ENCODE peak calls at places on chromosomes 16 and 17, in six cellular contexts. One of them, this sample, is unnamed.
A peak's percentile ranks its signal among the peaks of the same experiment; 100 is the strongest.

GRCh38 chr16:82329504-82330192 is 159.6 kb upstream of the MPHOSPH6 start:
- DNase-seq in right lobe of liver: peak; percentile 53
- DNase-seq in A673: no peak
- DNase-seq in dorsolateral prefrontal cortex: no peak
- DNase-seq in neural progenitor cell: peak; percentile 47
- DNase-seq in lower lobe of right lung: no peak
- DNase-seq in this sample: no peak

GRCh38 chr17:40922239-40922638 is 15.2 kb downstream of the KRT23 start:
- DNase-seq in A673: no peak
- DNase-seq in neural progenitor cell: no peak
- DNase-seq in right lobe of liver: no peak
- DNase-seq in dorsolateral prefrontal cortex: peak; percentile 67
- DNase-seq in lower lobe of right lung: peak; percentile 53
- DNase-seq in this sample: peak; percentile 92

GRCh38 chr16:56885446-56886162 is 20.6 kb downstream of the SLC12A3 start:
- DNase-seq in neural progenitor cell: no peak
- DNase-seq in A673: no peak
- DNase-seq in lower lobe of right lung: no peak
- DNase-seq in right lobe of liver: peak; percentile 55
- DNase-seq in dorsolateral prefrontal cortex: no peak
- DNase-seq in this sample: no peak

GRCh38 chr17:32265192-32265895 is at the start of gene RHBDL3:
- DNase-seq in dorsolateral prefrontal cortex: no peak
- DNase-seq in right lobe of liver: peak; percentile 37
- DNase-seq in lower lobe of right lung: peak; percentile 43
- DNase-seq in A673: no peak
- DNase-seq in neural progenitor cell: peak; percentile 67
- DNase-seq in this sample: no peak

GRCh38 chr17:8745586-8746500 is 1.2 kb upstream of the CCDC42 start:
- DNase-seq in A673: peak; percentile 67
- DNase-seq in dorsolateral prefrontal cortex: peak; percentile 24
- DNase-seq in right lobe of liver: peak; percentile 83
- DNase-seq in lower lobe of right lung: peak; percentile 85
- DNase-seq in neural progenitor cell: peak; percentile 84
- DNase-seq in this sample: peak; percentile 14

GRCh38 chr16:51049276-51049675 is 101.8 kb downstream of the SALL1 start:
- DNase-seq in A673: no peak
- DNase-seq in lower lobe of right lung: no peak
- DNase-seq in neural progenitor cell: no peak
- DNase-seq in dorsolateral prefrontal cortex: no peak
- DNase-seq in right lobe of liver: no peak
- DNase-seq in this sample: no peak

GRCh38 chr16:89200124-89200849 is at the start of gene SLC22A31:
- DNase-seq in lower lobe of right lung: peak; percentile 82
- DNase-seq in dorsolateral prefrontal cortex: no peak
- DNase-seq in A673: no peak
- DNase-seq in neural progenitor cell: peak; percentile 27
- DNase-seq in right lobe of liver: no peak
- DNase-seq in this sample: no peak

GRCh38 chr17:70987867-70988340 is 818.6 kb downstream of the KCNJ2 start:
- DNase-seq in right lobe of liver: no peak
- DNase-seq in A673: no peak
- DNase-seq in dorsolateral prefrontal cortex: no peak
- DNase-seq in lower lobe of right lung: no peak
- DNase-seq in neural progenitor cell: peak; percentile 30
- DNase-seq in this sample: no peak

GRCh38 chr16:19588661-19589060 is 33.2 kb downstream of the VPS35L start:
- DNase-seq in A673: no peak
- DNase-seq in neural progenitor cell: no peak
- DNase-seq in right lobe of liver: no peak
- DNase-seq in dorsolateral prefrontal cortex: peak; percentile 30
- DNase-seq in lower lobe of right lung: no peak
- DNase-seq in this sample: no peak

GRCh38 chr17:78883090-78883532 is 19.9 kb downstream of the CEP295NL start:
- DNase-seq in lower lobe of right lung: peak; percentile 85
- DNase-seq in A673: no peak
- DNase-seq in right lobe of liver: peak; percentile 54
- DNase-seq in dorsolateral prefrontal cortex: no peak
- DNase-seq in neural progenitor cell: no peak
- DNase-seq in this sample: peak; percentile 61

GRCh38 chr17:74430385-74430705 is 1.5 kb upstream of the GPRC5C start:
- DNase-seq in right lobe of liver: no peak
- DNase-seq in A673: no peak
- DNase-seq in dorsolateral prefrontal cortex: no peak
- DNase-seq in neural progenitor cell: no peak
- DNase-seq in lower lobe of right lung: no peak
- DNase-seq in this sample: no peak
- H3K4me3 ChIP-seq in right lobe of liver: peak overlapping the region; percentile 86
- H3K4me3 ChIP-seq in A673: peak overlapping the region; percentile 48
- H3K4me3 ChIP-seq in dorsolateral prefrontal cortex: peak overlapping the region; percentile 56
- H3K4me3 ChIP-seq in neural progenitor cell: peak overlapping the region; percentile 69
- H3K4me3 ChIP-seq in lower lobe of right lung: peak overlapping the region; percentile 67
- H3K4me3 ChIP-seq in this sample: no peak overlapping the region

GRCh38 chr16:70761656-70762055 is 39.3 kb downstream of the VAC14 start:
- DNase-seq in neural progenitor cell: no peak
- DNase-seq in dorsolateral prefrontal cortex: no peak
- DNase-seq in A673: no peak
- DNase-seq in lower lobe of right lung: no peak
- DNase-seq in right lobe of liver: no peak
- DNase-seq in this sample: no peak
- H3K27ac ChIP-seq in neural progenitor cell: no peak overlapping the region
- H3K27ac ChIP-seq in dorsolateral prefrontal cortex: peak overlapping the region; percentile 15
- H3K27ac ChIP-seq in A673: no peak overlapping the region
- H3K27ac ChIP-seq in lower lobe of right lung: no peak overlapping the region
- H3K27ac ChIP-seq in right lobe of liver: no peak overlapping the region
- H3K27ac ChIP-seq in this sample: no peak overlapping the region

GRCh38 chr16:54432481-54433229 is 146.1 kb upstream of the IRX3 start:
- DNase-seq in A673: no peak
- DNase-seq in right lobe of liver: no peak
- DNase-seq in neural progenitor cell: peak; percentile 64
- DNase-seq in dorsolateral prefrontal cortex: peak; percentile 21
- DNase-seq in lower lobe of right lung: no peak
- DNase-seq in this sample: no peak

GRCh38 chr16:54429029-54429428 is 142.4 kb upstream of the IRX3 start:
- DNase-seq in neural progenitor cell: no peak
- DNase-seq in dorsolateral prefrontal cortex: no peak
- DNase-seq in lower lobe of right lung: no peak
- DNase-seq in A673: no peak
- DNase-seq in right lobe of liver: no peak
- DNase-seq in this sample: no peak

GRCh38 chr16:54431997-54432367 is 145.4 kb upstream of the IRX3 start:
- DNase-seq in right lobe of liver: no peak
- DNase-seq in A673: no peak
- DNase-seq in lower lobe of right lung: no peak
- DNase-seq in neural progenitor cell: no peak
- DNase-seq in dorsolateral prefrontal cortex: no peak
- DNase-seq in this sample: no peak

GRCh38 chr16:54430491-54431030 is 144.0 kb upstream of the IRX3 start:
- DNase-seq in right lobe of liver: peak; percentile 28
- DNase-seq in A673: no peak
- DNase-seq in neural progenitor cell: peak; percentile 87
- DNase-seq in lower lobe of right lung: no peak
- DNase-seq in dorsolateral prefrontal cortex: no peak
- DNase-seq in this sample: peak; percentile 28

DNA sequence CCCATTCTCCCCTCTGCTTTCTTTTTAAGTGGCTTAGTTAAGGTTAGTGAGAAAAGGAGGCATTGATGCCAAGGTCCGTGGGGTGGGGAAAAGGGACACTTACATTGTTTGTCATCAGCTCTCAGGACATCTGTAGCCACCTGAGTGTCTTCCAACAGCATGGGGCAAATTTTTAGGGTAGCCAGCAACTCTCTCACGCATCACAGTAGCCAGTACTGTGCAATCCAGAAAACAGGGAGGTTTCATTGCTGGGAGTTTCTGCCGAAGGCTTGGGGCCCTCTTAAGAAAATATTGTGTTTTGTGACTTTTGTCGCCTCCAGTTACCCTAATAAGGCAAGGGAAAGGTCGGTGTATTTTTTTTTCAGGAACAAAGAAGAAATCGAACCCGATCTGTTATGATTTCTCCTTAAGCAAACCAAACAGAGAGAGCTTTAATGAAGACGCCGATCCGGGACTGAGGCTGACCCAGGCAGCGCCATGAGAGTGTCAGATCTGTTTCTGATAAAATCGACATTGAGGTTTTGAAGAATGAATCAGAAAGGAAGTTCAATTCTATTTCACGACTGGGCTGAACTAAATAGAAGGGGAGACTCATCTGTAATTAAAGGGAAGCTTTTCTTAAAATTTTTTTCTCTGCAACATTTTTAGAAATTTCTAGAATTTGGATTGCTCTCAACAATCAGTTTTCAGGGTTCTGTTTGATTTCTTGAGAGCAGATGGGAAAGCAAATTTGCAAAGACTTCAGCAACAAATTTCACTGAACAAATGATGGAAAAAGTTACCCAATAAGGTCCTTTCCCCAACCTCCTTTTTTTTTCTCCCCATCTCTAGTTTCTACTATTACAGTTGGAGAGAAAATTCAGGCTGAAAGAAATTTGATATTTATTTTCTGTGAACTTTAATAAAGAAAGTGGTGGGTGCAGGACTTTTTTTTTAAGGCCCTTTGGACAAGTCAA is 144.7 kb upstream of the IRX3 start:
- DNase-seq in lower lobe of right lung: no peak
- DNase-seq in right lobe of liver: no peak
- DNase-seq in A673: no peak
- DNase-seq in neural progenitor cell: no peak
- DNase-seq in dorsolateral prefrontal cortex: no peak
- DNase-seq in this sample: no peak
- H3K4me3 ChIP-seq in lower lobe of right lung: no peak overlapping the region
- H3K4me3 ChIP-seq in right lobe of liver: peak overlapping the region; percentile 26
- H3K4me3 ChIP-seq in A673: no peak overlapping the region
- H3K4me3 ChIP-seq in neural progenitor cell: peak overlapping the region; percentile 7
- H3K4me3 ChIP-seq in dorsolateral prefrontal cortex: no peak overlapping the region
- H3K4me3 ChIP-seq in this sample: no peak overlapping the region

DNA sequence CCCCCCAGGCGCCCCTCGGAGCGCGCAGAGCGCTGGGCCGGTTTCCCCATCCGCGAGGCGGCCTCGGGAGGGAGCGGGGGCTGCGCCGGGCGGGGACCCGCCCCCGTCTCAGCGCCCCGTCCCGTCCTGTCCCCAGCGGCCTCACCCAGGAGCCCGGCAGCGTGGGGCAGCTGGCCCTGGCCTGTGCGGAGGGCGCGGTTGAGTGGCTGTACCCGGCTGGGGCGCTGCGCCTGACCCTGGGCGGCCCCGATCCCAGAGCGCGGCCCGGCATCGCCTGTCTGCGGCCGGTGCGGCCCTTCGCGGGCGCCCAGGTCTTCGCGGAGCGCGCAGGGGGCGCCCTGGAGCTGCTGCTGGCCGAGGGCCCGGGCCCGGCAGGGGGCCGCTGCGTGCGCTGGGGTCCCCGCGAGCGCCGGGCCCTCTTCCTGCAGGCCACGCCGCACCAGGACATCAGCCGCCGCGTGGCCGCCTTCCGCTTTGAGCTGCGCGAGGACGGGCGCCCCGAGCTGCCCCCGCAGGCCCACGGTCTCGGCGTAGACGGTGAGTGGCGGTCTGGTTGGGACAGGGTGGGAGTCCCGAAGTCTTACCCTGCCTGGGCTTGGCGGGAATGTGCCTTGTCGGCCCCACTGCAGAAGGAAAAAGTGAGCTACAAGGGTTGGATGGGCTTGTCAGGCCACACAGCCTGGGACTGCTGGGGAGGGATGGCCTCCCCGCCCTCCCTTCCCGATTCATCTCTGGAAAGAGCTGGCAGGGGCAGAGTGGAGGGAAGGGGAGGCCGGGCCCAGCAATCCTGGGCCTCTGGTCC is 731 bp downstream of the METRN start:
- DNase-seq in neural progenitor cell: peak; percentile 83
- DNase-seq in dorsolateral prefrontal cortex: no peak
- DNase-seq in lower lobe of right lung: no peak
- DNase-seq in right lobe of liver: no peak
- DNase-seq in A673: no peak
- DNase-seq in this sample: no peak
- H3K27ac ChIP-seq in neural progenitor cell: peak overlapping the region; percentile 23
- H3K27ac ChIP-seq in dorsolateral prefrontal cortex: peak overlapping the region; percentile 97
- H3K27ac ChIP-seq in lower lobe of right lung: peak overlapping the region; percentile 36
- H3K27ac ChIP-seq in right lobe of liver: no peak overlapping the region
- H3K27ac ChIP-seq in A673: no peak overlapping the region
- H3K27ac ChIP-seq in this sample: peak overlapping the region; percentile 30

DNA sequence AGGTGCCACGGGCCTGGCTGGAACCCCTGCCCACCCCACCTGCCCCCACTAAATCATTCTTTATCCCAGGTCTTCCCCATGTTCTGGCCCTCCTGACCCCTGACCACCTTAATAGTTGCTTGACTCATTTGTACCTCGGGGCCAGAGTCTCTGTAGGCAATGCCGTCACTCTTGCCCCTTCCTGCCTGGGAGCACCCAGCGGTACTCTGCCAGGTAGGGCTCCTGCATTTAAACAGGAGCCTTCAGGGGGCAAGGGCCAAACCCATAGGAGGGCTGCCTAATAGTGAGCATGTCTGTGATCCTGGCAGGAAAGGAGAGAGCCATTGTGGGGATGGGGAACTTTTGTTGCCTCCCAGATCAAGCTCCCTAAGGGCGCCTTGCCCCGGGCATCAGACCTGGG is 8.8 kb upstream of the ITGA3 start:
- DNase-seq in right lobe of liver: no peak
- DNase-seq in dorsolateral prefrontal cortex: no peak
- DNase-seq in lower lobe of right lung: no peak
- DNase-seq in neural progenitor cell: no peak
- DNase-seq in A673: no peak
- DNase-seq in this sample: no peak
- H3K4me3 ChIP-seq in right lobe of liver: no peak overlapping the region
- H3K4me3 ChIP-seq in dorsolateral prefrontal cortex: no peak overlapping the region
- H3K4me3 ChIP-seq in lower lobe of right lung: no peak overlapping the region
- H3K4me3 ChIP-seq in neural progenitor cell: no peak overlapping the region
- H3K4me3 ChIP-seq in A673: no peak overlapping the region
- H3K4me3 ChIP-seq in this sample: no peak overlapping the region

GRCh38 chr16:2968738-2969544 is at the start of gene PAQR4:
- DNase-seq in A673: peak; percentile 93
- DNase-seq in neural progenitor cell: peak; percentile 98
- DNase-seq in dorsolateral prefrontal cortex: peak; percentile 80
- DNase-seq in right lobe of liver: peak; percentile 91
- DNase-seq in lower lobe of right lung: peak; percentile 92
- DNase-seq in this sample: peak; percentile 60
- H3K27ac ChIP-seq in A673: peak within 1 kb of the TSS; percentile 84
- H3K27ac ChIP-seq in neural progenitor cell: no peak within 1 kb of the TSS
- H3K27ac ChIP-seq in dorsolateral prefrontal cortex: peak within 1 kb of the TSS; percentile 96
- H3K27ac ChIP-seq in right lobe of liver: no peak within 1 kb of the TSS
- H3K27ac ChIP-seq in lower lobe of right lung: peak within 1 kb of the TSS; percentile 62
- H3K27ac ChIP-seq in this sample: no peak within 1 kb of the TSS